ENCODE peak calls at places on chromosomes 6 and 20, in eight cellular contexts. One of them, this sample, is unnamed.

GRCh38 chr6:163793584-163793983 is 379.1 kb downstream of the QKI start:
- DNase-seq in T-helper 2 cell: no peak
- DNase-seq in HS-27A: no peak
- DNase-seq in T-helper 9 cell: no peak
- DNase-seq in RPMI8226: no peak
- DNase-seq in Right ventricle myocardium inferior: no peak
- DNase-seq in GDM1: no peak
- DNase-seq in transverse colon: no peak
- DNase-seq in this sample: no peak

GRCh38 chr20:13220857-13221297 is at the start of gene ISM1:
- DNase-seq in transverse colon: no peak
- DNase-seq in T-helper 9 cell: peak
- DNase-seq in GDM1: no peak
- DNase-seq in Right ventricle myocardium inferior: peak
- DNase-seq in T-helper 2 cell: peak
- DNase-seq in HS-27A: no peak
- DNase-seq in RPMI8226: peak
- DNase-seq in this sample: peak

GRCh38 chr6:122401104-122401503 is 1.7 kb downstream of the HSF2 start:
- DNase-seq in RPMI8226: no peak
- DNase-seq in GDM1: no peak
- DNase-seq in T-helper 9 cell: no peak
- DNase-seq in Right ventricle myocardium inferior: no peak
- DNase-seq in HS-27A: no peak
- DNase-seq in T-helper 2 cell: no peak
- DNase-seq in transverse colon: no peak
- DNase-seq in this sample: no peak

GRCh38 chr6:18613511-18613910 is 226.4 kb downstream of the RNF144B start:
- DNase-seq in GDM1: no peak
- DNase-seq in Right ventricle myocardium inferior: no peak
- DNase-seq in T-helper 2 cell: no peak
- DNase-seq in T-helper 9 cell: no peak
- DNase-seq in HS-27A: no peak
- DNase-seq in RPMI8226: no peak
- DNase-seq in transverse colon: no peak
- DNase-seq in this sample: no peak

GRCh38 chr6:123733180-123733579 is 70.5 kb upstream of the NKAIN2 start:
- DNase-seq in transverse colon: no peak
- DNase-seq in Right ventricle myocardium inferior: no peak
- DNase-seq in T-helper 9 cell: no peak
- DNase-seq in HS-27A: no peak
- DNase-seq in GDM1: no peak
- DNase-seq in T-helper 2 cell: no peak
- DNase-seq in RPMI8226: no peak
- DNase-seq in this sample: no peak

GRCh38 chr6:1620504-1621327 is 11.0 kb downstream of the FOXC1 start:
- DNase-seq in GDM1: no peak
- DNase-seq in transverse colon: no peak
- DNase-seq in RPMI8226: no peak
- DNase-seq in HS-27A: no peak
- DNase-seq in Right ventricle myocardium inferior: no peak
- DNase-seq in T-helper 9 cell: no peak
- DNase-seq in T-helper 2 cell: no peak
- DNase-seq in this sample: no peak

GRCh38 chr20:5918856-5919633 is 31.3 kb downstream of the TRMT6 start:
- DNase-seq in transverse colon: no peak
- DNase-seq in HS-27A: no peak
- DNase-seq in T-helper 2 cell: peak
- DNase-seq in T-helper 9 cell: no peak
- DNase-seq in Right ventricle myocardium inferior: no peak
- DNase-seq in RPMI8226: peak
- DNase-seq in GDM1: no peak
- DNase-seq in this sample: no peak

GRCh38 chr6:41704656-41705328 is 30.6 kb downstream of the TFEB start:
- DNase-seq in transverse colon: peak
- DNase-seq in T-helper 9 cell: no peak
- DNase-seq in Right ventricle myocardium inferior: no peak
- DNase-seq in HS-27A: no peak
- DNase-seq in RPMI8226: no peak
- DNase-seq in T-helper 2 cell: no peak
- DNase-seq in GDM1: no peak
- DNase-seq in this sample: no peak